ENCODE peak calls at places on chromosomes 2 and 18, in eight cellular contexts. Q is cardiac muscle cell, W is tibial nerve, M is IMR-90, J is psoas muscle, R is brain microvascular endothelial cell, Z is H9, C is upper lobe of right lung. Y is an unnamed sample.

GRCh38 chr2:134796373-134796772 is 42.0 kb upstream of the ACMSD start:
- DNase-seq in C (no peak), R (no peak), Q (no peak), J (no peak), M (no peak), W (no peak), Z (no peak), Y (no peak)

GRCh38 chr2:12658287-12658945 is 58.3 kb upstream of the TRIB2 start:
- DNase-seq in W (no peak), C (no peak), J (no peak), Q (no peak), M (no peak), Z (no peak), R (no peak), Y (no peak)

GRCh38 chr18:10044054-10044453 is 130.2 kb downstream of the VAPA start:
- DNase-seq in Q (no peak), Z (no peak), W (no peak), C (no peak), R (no peak), J (no peak), M (no peak), Y (no peak)

GRCh38 chr2:162025121-162025911 is 48.7 kb downstream of the DPP4 start:
- DNase-seq in J (no peak), Z (no peak), W (no peak), Q (peak; percentile 49), M (peak; percentile 79), R (no peak), C (no peak), Y (no peak)

GRCh38 chr18:11308499-11308898 is 159.1 kb upstream of the PIEZO2 start:
- DNase-seq in Z (no peak), W (no peak), J (no peak), C (no peak), Q (peak; percentile 39), R (no peak), M (peak; percentile 10), Y (no peak)

GRCh38 chr2:120253021-120253882 is 600 bp downstream of the RALB start:
- DNase-seq in C (peak; percentile 94), Z (peak; percentile 71), Q (peak; percentile 88), R (peak; percentile 58), W (peak; percentile 72), M (peak; percentile 78), J (peak; percentile 92), Y (peak; percentile 83)

GRCh38 chr2:152720794-152721193 is 2.4 kb downstream of the ARL6IP6 start:
- DNase-seq in J (no peak), R (no peak), M (no peak), Q (no peak), C (no peak), Z (no peak), W (no peak), Y (no peak)

GRCh38 chr2:74863802-74864248 is 29.9 kb downstream of the HK2 start:
- DNase-seq in M (no peak), W (no peak), J (no peak), C (peak; percentile 36), Z (no peak), Q (no peak), R (no peak), Y (no peak)

GRCh38 chr2:201955231-201955630 is 78.4 kb upstream of the FZD7 start:
- DNase-seq in C (no peak), J (no peak), Z (no peak), R (no peak), W (no peak), M (no peak), Q (no peak), Y (no peak)

GRCh38 chr2:166892397-166892796 is 4.1 kb downstream of the XIRP2 start:
- DNase-seq in C (no peak), Z (peak; percentile 32), Q (no peak), W (no peak), J (no peak), M (no peak), R (no peak), Y (no peak)

GRCh38 chr2:98381494-98381893 is 35.2 kb downstream of the CNGA3 start:
- DNase-seq in J (no peak), M (no peak), R (no peak), Q (no peak), Z (no peak), C (no peak), W (no peak), Y (no peak)

GRCh38 chr2:226154610-226155009 is 645.0 kb downstream of the IRS1 start:
- DNase-seq in Q (no peak), R (no peak), M (no peak), C (no peak), J (no peak), W (no peak), Z (no peak), Y (no peak)

GRCh38 chr2:221529943-221530652 is 42.0 kb downstream of the EPHA4 start:
- DNase-seq in Z (no peak), R (peak; percentile 46), M (peak; percentile 93), W (no peak), C (no peak), J (no peak), Q (peak; percentile 39), Y (no peak)

GRCh38 chr2:222318026-222318711 is 19.4 kb upstream of the PAX3 start:
- DNase-seq in C (peak; percentile 85), Z (peak; percentile 85), Q (peak; percentile 83), J (peak; percentile 82), M (peak; percentile 52), W (no peak), R (peak; percentile 47), Y (peak; percentile 34)

GRCh38 chr2:8368463-8368862 is 313.4 kb upstream of the ID2 start:
- DNase-seq in R (no peak), J (no peak), C (no peak), Z (no peak), Q (no peak), M (no peak), W (no peak), Y (no peak)

GRCh38 chr2:218329027-218329825 is 27.4 kb upstream of the CATIP start:
- DNase-seq in C (peak; percentile 82), W (no peak), Q (no peak), J (no peak), Z (no peak), M (no peak), R (no peak), Y (no peak)
- H3K27ac ChIP-seq in C (peak overlapping the region; percentile 72), W (peak overlapping the region; percentile 58), Q (peak overlapping the region; percentile 62), J (no peak overlapping the region), Z (no peak overlapping the region), M (no peak overlapping the region), R (no peak overlapping the region), Y (peak overlapping the region; percentile 62)

GRCh38 chr2:241282553-241282952 is 32.9 kb downstream of the HDLBP start:
- DNase-seq in M (no peak), W (no peak), Q (no peak), J (no peak), R (no peak), Z (no peak), C (no peak), Y (no peak)
- H3K27ac ChIP-seq in M (no peak overlapping the region), W (no peak overlapping the region), Q (peak overlapping the region; percentile 85), J (no peak overlapping the region), R (no peak overlapping the region), Z (no peak overlapping the region), C (no peak overlapping the region), Y (no peak overlapping the region)

DNA sequence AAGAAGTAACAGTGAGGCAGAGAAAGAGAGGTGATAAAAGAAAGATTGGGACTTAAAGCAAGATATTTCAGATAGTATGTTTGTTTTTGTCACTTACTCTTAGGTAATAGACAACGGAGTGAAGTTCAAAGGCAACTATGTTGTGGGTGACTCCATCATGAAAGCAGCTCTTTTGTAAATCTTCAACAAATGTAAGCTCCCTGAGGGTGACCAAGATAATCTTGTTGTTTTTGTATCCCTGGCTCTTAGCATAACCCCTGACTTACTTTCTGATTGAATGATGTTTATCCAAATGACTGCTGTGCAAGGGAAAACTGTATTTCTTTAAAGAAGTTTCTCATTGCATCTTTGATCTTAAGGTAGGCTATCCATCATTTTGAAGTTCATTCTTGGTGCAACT is 2.6 kb downstream of the MTCL1 start:
- DNase-seq in M (peak; percentile 54), J (no peak), Z (no peak), R (no peak), W (no peak), Q (no peak), C (no peak), Y (no peak)
- H3K27ac ChIP-seq in M (no peak overlapping the region), J (no peak overlapping the region), Z (no peak overlapping the region), R (peak overlapping the region; percentile 32), W (no peak overlapping the region), Q (no peak overlapping the region), C (no peak overlapping the region), Y (peak overlapping the region; percentile 57)

GRCh38 chr2:188819011-188819410 is 155.2 kb upstream of the COL3A1 start:
- DNase-seq in C (no peak), R (no peak), W (no peak), Z (no peak), M (no peak), Q (no peak), J (no peak), Y (no peak)

GRCh38 chr2:188819781-188820180 is 154.4 kb upstream of the COL3A1 start:
- DNase-seq in M (no peak), W (no peak), R (peak; percentile 12), C (no peak), Q (peak; percentile 55), Z (no peak), J (no peak), Y (no peak)

GRCh38 chr2:188820576-188820975 is 153.6 kb upstream of the COL3A1 start:
- DNase-seq in Q (no peak), C (no peak), R (no peak), W (no peak), Z (no peak), M (no peak), J (no peak), Y (no peak)
- H3K27ac ChIP-seq in Q (no peak overlapping the region), C (no peak overlapping the region), R (no peak overlapping the region), W (no peak overlapping the region), Z (no peak overlapping the region), M (no peak overlapping the region), J (no peak overlapping the region), Y (no peak overlapping the region)

GRCh38 chr18:61957801-61958516 is 65.2 kb upstream of the RNF152 start:
- DNase-seq in J (no peak), R (peak; percentile 82), C (no peak), M (peak; percentile 26), Q (peak; percentile 57), W (no peak), Z (peak; percentile 45), Y (no peak)

GRCh38 chr18:61967242-61967891 is 74.6 kb upstream of the RNF152 start:
- DNase-seq in C (no peak), Z (no peak), J (no peak), R (no peak), M (no peak), Q (no peak), W (no peak), Y (no peak)

GRCh38 chr18:61965306-61965705 is 72.5 kb upstream of the RNF152 start:
- DNase-seq in W (no peak), Z (no peak), J (no peak), C (no peak), Q (peak; percentile 13), M (no peak), R (no peak), Y (no peak)

GRCh38 chr18:61964616-61965015 is 71.8 kb upstream of the RNF152 start:
- DNase-seq in M (no peak), Q (no peak), W (no peak), C (no peak), J (no peak), Z (no peak), R (no peak), Y (no peak)

DNA sequence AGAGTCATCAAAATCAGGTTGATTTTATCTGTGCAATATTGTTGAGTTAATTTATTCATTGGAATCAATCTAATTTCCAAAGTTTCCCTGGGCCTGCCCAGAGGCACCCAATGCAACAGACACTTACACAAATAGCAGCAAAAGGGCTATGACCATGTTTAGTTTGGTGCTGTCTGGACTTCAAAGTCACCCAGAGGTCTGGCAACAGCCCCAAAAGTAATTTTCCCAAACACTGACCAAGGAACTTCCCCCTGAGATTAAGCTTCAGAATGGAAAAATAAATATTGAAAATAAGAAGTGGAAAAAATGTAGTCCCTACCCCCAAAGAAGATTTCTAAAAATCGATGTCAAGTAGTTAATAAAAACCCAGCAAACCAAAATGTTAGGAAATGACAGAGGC is 70.9 kb upstream of the RNF152 start:
- DNase-seq in W (no peak), C (no peak), R (no peak), Z (no peak), J (no peak), Q (no peak), M (no peak), Y (no peak)
- H3K27ac ChIP-seq in W (no peak overlapping the region), C (no peak overlapping the region), R (no peak overlapping the region), Z (no peak overlapping the region), J (no peak overlapping the region), Q (no peak overlapping the region), M (no peak overlapping the region), Y (no peak overlapping the region)

Y was measured in dorsolateral prefrontal cortex.